ENCODE peak calls at places on chromosomes 11 and 22, in seven cellular contexts. D, S, Y, T, G, C and W are unnamed samples.

GRCh38 chr11:106159846-106160245 is 82.4 kb downstream of the AASDHPPT start:
- DNase-seq in G (no peak), D (no peak), Y (no peak), T (no peak), S (no peak), C (peak), W (peak)

GRCh38 chr11:69770525-69770924 is 4.6 kb downstream of the FGF4 start:
- DNase-seq in S (no peak), Y (no peak), C (no peak), T (no peak), G (no peak), D (no peak), W (no peak)

GRCh38 chr22:20464096-20464614 is 26.5 kb upstream of the SCARF2 start:
- DNase-seq in D (no peak), C (no peak), S (no peak), Y (no peak), T (no peak), G (no peak), W (no peak)

GRCh38 chr22:17586831-17587440 is 23.6 kb downstream of the SLC25A18 start:
- DNase-seq in T (no peak), S (no peak), C (no peak), Y (no peak), D (no peak), G (no peak), W (no peak)

GRCh38 chr11:9263840-9264380 is 1.2 kb downstream of the DENND5A start:
- DNase-seq in T (peak), Y (no peak), D (no peak), S (no peak), G (no peak), C (no peak), W (peak)

GRCh38 chr11:44266056-44266780 is 43.7 kb downstream of the ALX4 start:
- DNase-seq in D (peak), T (no peak), S (no peak), Y (no peak), G (peak), C (no peak), W (no peak)

GRCh38 chr22:23067023-23067650 is 3.2 kb upstream of the GNAZ start:
- DNase-seq in T (no peak), Y (no peak), G (peak), S (no peak), C (no peak), D (peak), W (no peak)

GRCh38 chr11:46588131-46588530 is 5.7 kb downstream of the AMBRA1 start:
- DNase-seq in Y (no peak), G (no peak), S (peak), C (no peak), D (no peak), T (peak), W (peak)

GRCh38 chr22:23509571-23510302 is 70.4 kb downstream of the IGLL1 start:
- DNase-seq in T (peak), D (no peak), C (peak), Y (no peak), G (no peak), S (no peak), W (peak)

GRCh38 chr22:40482391-40482790 is 112.0 kb downstream of the SGSM3 start:
- DNase-seq in T (no peak), G (no peak), Y (no peak), D (no peak), S (no peak), C (no peak), W (no peak)

GRCh38 chr11:114192841-114193389 is 103.3 kb upstream of the NNMT start:
- DNase-seq in S (no peak), Y (no peak), C (peak), G (no peak), D (no peak), T (no peak), W (peak)

GRCh38 chr11:97847730-97848129 is 1173.0 kb upstream of the CNTN5 start:
- DNase-seq in C (no peak), G (no peak), T (no peak), D (no peak), Y (no peak), S (no peak), W (no peak)

GRCh38 chr22:35324762-35325161 is 25.1 kb downstream of the TOM1 start:
- DNase-seq in Y (no peak), D (no peak), T (no peak), S (no peak), G (no peak), C (no peak), W (no peak)

GRCh38 chr11:61482513-61482912 is 26.0 kb upstream of the LRRC10B start:
- DNase-seq in S (no peak), C (no peak), D (no peak), T (no peak), Y (peak), G (no peak), W (no peak)

GRCh38 chr11:1968454-1968995 is 21.4 kb downstream of the MRPL23 start:
- DNase-seq in G (no peak), S (no peak), Y (no peak), C (no peak), D (peak), T (no peak), W (no peak)

GRCh38 chr11:27028653-27029052 is 12.0 kb upstream of the BBOX1 start:
- DNase-seq in T (no peak), G (no peak), Y (no peak), D (no peak), C (peak), S (no peak), W (no peak)

GRCh38 chr11:72930011-72930410 is 115.8 kb downstream of the ATG16L2 start:
- DNase-seq in C (peak), D (no peak), T (peak), S (no peak), G (no peak), Y (no peak), W (peak)

GRCh38 chr11:93494341-93494740 is 48.9 kb downstream of the SMCO4 start:
- DNase-seq in T (no peak), Y (no peak), S (no peak), G (no peak), C (no peak), D (no peak), W (peak)

GRCh38 chr11:43282607-43283440 is 29.0 kb upstream of the API5 start:
- DNase-seq in S (no peak), Y (no peak), G (no peak), T (peak), C (peak), D (no peak), W (peak)

GRCh38 chr22:28442951-28443876 is 236.4 kb downstream of the TTC28 start:
- DNase-seq in Y (peak), D (peak), S (no peak), T (peak), C (peak), G (peak), W (peak)

GRCh38 chr22:30591191-30591587 is 521 bp downstream of the PES1 start:
- DNase-seq in G (no peak), T (peak), S (no peak), Y (no peak), C (peak), D (no peak), W (peak)

GRCh38 chr11:120235024-120235628 is 4.8 kb upstream of the POU2F3 start:
- DNase-seq in Y (peak), C (peak), S (no peak), T (peak), G (no peak), D (no peak), W (peak)

GRCh38 chr11:130043575-130043974 is 26.1 kb upstream of the APLP2 start:
- DNase-seq in T (no peak), Y (no peak), S (no peak), D (no peak), C (no peak), G (no peak), W (no peak)

GRCh38 chr11:67102664-67103063 is 16.4 kb upstream of the KDM2A start:
- DNase-seq in G (no peak), C (no peak), S (no peak), Y (no peak), T (no peak), D (no peak), W (no peak)

GRCh38 chr11:976431-977160 is 50.9 kb downstream of the AP2A2 start:
- DNase-seq in D (no peak), Y (no peak), S (no peak), C (peak), G (no peak), T (no peak), W (no peak)

GRCh38 chr11:12569499-12570040 is 104.7 kb upstream of the TEAD1 start:
- DNase-seq in S (no peak), C (peak), D (no peak), Y (no peak), T (peak), G (no peak), W (peak)

GRCh38 chr11:94169930-94170329 is 41.3 kb downstream of the PANX1 start:
- DNase-seq in D (no peak), T (no peak), S (no peak), Y (no peak), G (no peak), C (no peak), W (no peak)

GRCh38 chr11:100719362-100719761 is 32.3 kb downstream of the ARHGAP42 start:
- DNase-seq in S (no peak), C (peak), G (no peak), Y (peak), D (no peak), T (peak), W (peak)
- H3K4me3 ChIP-seq in S (no peak), C (no peak), G (no peak), Y (no peak), D (no peak), T (no peak), W (no peak)

DNA sequence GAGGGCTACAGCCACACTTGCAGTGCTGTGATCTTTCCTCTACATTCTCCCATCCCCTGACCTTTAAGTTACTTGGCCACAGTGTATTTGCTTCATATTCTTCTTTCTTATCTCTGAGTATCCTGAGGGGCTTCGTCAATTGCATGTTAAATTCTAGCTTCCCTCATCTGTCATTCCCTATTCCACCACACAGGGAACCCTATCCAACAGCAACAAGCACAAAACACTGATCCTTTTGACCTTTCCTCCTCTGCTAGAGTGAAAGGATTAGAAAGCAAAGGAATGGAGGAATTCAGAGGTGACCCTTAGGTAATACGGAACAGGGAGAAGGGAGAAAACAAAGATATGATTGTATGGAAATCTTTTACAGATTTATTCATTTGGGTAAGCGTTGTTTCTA is 1061.7 kb upstream of the TENM4 start:
- DNase-seq in G (no peak), T (no peak), S (no peak), C (no peak), D (no peak), Y (no peak), W (no peak)
- TF ChIP-seq CTCF in G (no peak), T (no peak), S (no peak), C (no peak), D (no peak), Y (peak), W (no peak)

GRCh38 chr11:47943721-47944554 is 36.4 kb upstream of the PTPRJ start:
- DNase-seq in D (no peak), C (no peak), S (no peak), G (no peak), T (no peak), Y (peak), W (peak)
- H3K4me3 ChIP-seq in D (no peak), C (no peak), S (no peak), G (no peak), T (no peak), Y (no peak), W (peak)

GRCh38 chr11:64240467-64241174 is at the start of gene FKBP2:
- DNase-seq in S (peak), Y (peak), C (peak), T (peak), D (peak), G (peak), W (peak)

GRCh38 chr11:64239662-64240466 is 1.0 kb upstream of the FKBP2 start:
- DNase-seq in Y (no peak), D (no peak), G (no peak), C (no peak), S (no peak), T (no peak), W (no peak)

GRCh38 chr11:64242920-64243854 is 2.3 kb downstream of the FKBP2 start:
- DNase-seq in G (no peak), C (no peak), S (no peak), D (no peak), T (no peak), Y (no peak), W (no peak)

GRCh38 chr11:64241175-64241429 is 207 bp downstream of the FKBP2 start:
- DNase-seq in G (no peak), T (no peak), Y (no peak), D (no peak), C (peak), S (no peak), W (no peak)

GRCh38 chr11:64241430-64242153 is 697 bp downstream of the FKBP2 start:
- DNase-seq in G (peak), S (peak), Y (peak), C (peak), T (peak), D (peak), W (peak)
- TF ChIP-seq CTCF in G (no peak), S (no peak), Y (no peak), C (no peak), T (no peak), D (no peak), W (no peak)

DNA sequence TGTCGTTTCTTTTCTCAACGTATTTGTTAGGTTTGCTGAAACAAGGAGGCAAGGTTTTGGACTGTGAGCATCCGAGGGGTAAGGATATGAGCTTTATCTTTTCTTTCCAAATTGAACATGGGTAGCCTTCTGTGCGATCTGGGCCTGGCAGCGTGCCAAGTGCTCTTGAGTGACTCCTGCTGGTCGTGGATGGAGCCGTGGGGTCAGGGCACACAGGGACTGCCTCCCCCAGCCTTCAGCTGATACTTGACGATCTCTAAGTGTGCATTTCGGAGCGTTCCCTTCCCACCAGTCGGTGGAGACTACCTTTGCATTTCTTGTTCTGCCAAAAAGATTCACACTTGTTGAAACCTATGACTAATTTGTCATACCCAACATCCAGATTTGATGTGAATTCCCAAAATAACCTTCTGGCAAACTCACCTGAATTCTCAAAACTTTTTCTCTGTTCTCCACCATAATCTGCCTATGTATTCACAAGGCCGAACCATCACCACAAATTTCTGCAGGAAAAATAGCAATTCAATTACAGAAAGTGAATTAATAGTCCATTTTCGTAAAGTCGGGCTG is 40.2 kb upstream of the CLMP start:
- DNase-seq in Y (no peak), T (no peak), G (peak), C (peak), S (no peak), D (peak), W (peak)
- H3K4me3 ChIP-seq in Y (no peak), T (no peak), G (no peak), C (no peak), S (no peak), D (no peak), W (no peak)

GRCh38 chr11:58625826-58626460 is 3.5 kb downstream of the CNTF start:
- DNase-seq in S (peak), D (no peak), G (no peak), T (peak), C (no peak), Y (no peak), W (peak)
- TF ChIP-seq CTCF in S (no peak), D (no peak), G (no peak), T (no peak), C (no peak), Y (no peak), W (no peak)